ENCODE peak calls at places on chromosomes 7 and 10, in nine cellular contexts. E is Peyer's patch, J is A549, B is stomach, C is uterus, W is testis, Y is K562, Z is sigmoid colon, L is adrenal gland. M is an unnamed sample.

GRCh38 chr10:29649561-29650551 is 15.1 kb upstream of the SVIL start:
- DNase-seq in J (no peak), C (no peak), Z (no peak), W (no peak), E (no peak), B (no peak), L (no peak), Y (no peak), M (no peak)

GRCh38 chr10:28838908-28839307 is 161.6 kb downstream of the BAMBI start:
- DNase-seq in E (no peak), Y (no peak), B (peak; percentile 37), C (no peak), W (no peak), L (peak; percentile 38), Z (no peak), J (no peak), M (no peak)

GRCh38 chr7:127578036-127578684 is 7.2 kb downstream of the GCC1 start:
- DNase-seq in B (no peak), L (no peak), W (no peak), E (no peak), J (no peak), Y (no peak), Z (no peak), C (peak; percentile 34), M (no peak)

GRCh38 chr7:79923953-79924352 is 210.7 kb upstream of the GNAI1 start:
- DNase-seq in Y (no peak), J (no peak), B (no peak), L (no peak), Z (no peak), E (no peak), W (no peak), C (no peak), M (no peak)

GRCh38 chr7:117122536-117122935 is 169.2 kb downstream of the ST7 start:
- DNase-seq in B (no peak), J (no peak), Z (no peak), W (no peak), Y (no peak), C (no peak), E (no peak), L (no peak), M (no peak)

GRCh38 chr10:43671659-43672555 is 23.2 kb upstream of the ZNF32 start:
- DNase-seq in L (peak; percentile 61), Y (peak; percentile 82), C (peak; percentile 47), E (no peak), B (peak; percentile 60), J (peak; percentile 80), W (peak; percentile 75), Z (peak; percentile 77), M (peak; percentile 87)

GRCh38 chr7:128032605-128033235 is 1.5 kb upstream of the LRRC4 start:
- DNase-seq in C (no peak), L (no peak), E (no peak), B (no peak), Z (peak; percentile 71), W (no peak), J (no peak), Y (no peak), M (no peak)

GRCh38 chr10:16788125-16788524 is 29.1 kb downstream of the RSU1 start:
- DNase-seq in J (no peak), Z (no peak), Y (no peak), W (no peak), B (no peak), E (no peak), C (no peak), L (no peak), M (no peak)

GRCh38 chr10:36574212-36574611 is 551.2 kb upstream of the ANKRD30A start:
- DNase-seq in C (no peak), Y (no peak), B (no peak), E (no peak), W (no peak), J (no peak), Z (no peak), L (no peak), M (no peak)

GRCh38 chr10:35501923-35502322 is 103.2 kb upstream of the GJD4 start:
- DNase-seq in J (no peak), W (no peak), E (no peak), B (no peak), L (no peak), Y (no peak), Z (no peak), C (no peak), M (no peak)

GRCh38 chr7:137395425-137395824 is 51.9 kb upstream of the PTN start:
- DNase-seq in L (peak; percentile 13), W (no peak), B (no peak), J (no peak), Y (no peak), Z (peak; percentile 69), E (no peak), C (no peak), M (no peak)

GRCh38 chr10:61775111-61775510 is 112.4 kb downstream of the CABCOCO1 start:
- DNase-seq in W (no peak), C (no peak), Z (no peak), E (no peak), Y (no peak), J (no peak), B (no peak), L (no peak), M (no peak)

GRCh38 chr10:99172130-99172738 is 63.4 kb downstream of the HPSE2 start:
- DNase-seq in W (peak; percentile 61), E (no peak), B (no peak), J (peak; percentile 49), Z (no peak), C (no peak), Y (peak; percentile 25), L (peak; percentile 30), M (peak; percentile 8)

DNA sequence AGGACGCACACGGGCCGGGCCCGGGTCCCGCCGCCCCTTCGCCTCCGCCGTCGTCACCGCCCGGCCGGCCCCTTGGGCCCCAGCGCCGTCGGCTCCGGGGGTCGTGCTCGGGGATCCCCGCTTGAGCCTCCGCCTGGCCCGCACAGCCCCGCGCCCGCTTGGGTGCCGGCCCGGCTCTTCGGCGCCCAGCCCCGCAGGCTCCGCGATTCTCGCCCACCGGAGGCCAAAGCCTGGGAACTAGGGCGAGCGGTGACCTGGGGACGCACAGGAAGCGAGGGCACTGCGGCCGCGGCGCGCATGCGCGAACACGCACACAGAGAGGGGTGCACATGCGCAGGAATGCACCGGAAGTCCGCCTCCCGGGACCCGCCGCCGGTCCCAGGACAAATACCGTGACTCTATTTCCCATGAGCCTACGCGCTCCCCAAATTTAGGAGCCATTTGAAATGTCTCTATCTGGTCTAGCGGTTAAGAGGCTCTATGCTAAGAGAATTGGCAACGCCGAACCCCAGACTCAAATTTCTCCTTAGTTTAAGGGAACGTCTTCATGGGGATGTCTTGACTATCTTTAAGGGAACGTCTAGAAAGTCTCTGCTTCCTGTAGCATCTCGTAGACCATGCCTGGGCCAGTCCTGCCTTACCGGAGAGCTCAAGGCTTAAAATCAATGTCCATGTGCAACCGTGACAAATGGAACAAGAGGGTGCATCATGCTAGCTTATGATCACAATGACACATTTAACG is at the start of gene ZNF12:
- DNase-seq in J (peak; percentile 96), W (peak; percentile 96), Y (peak; percentile 97), C (peak; percentile 97), Z (peak; percentile 99), L (peak; percentile 97), B (peak; percentile 98), E (peak; percentile 94), M (peak; percentile 99)
- TF ChIP-seq POLR2A in J (peak; percentile 75), W (no peak), Y (peak; percentile 72), C (peak; percentile 73), Z (peak; percentile 38), L (peak; percentile 77), B (no peak), E (peak; percentile 62), M (peak; percentile 93)

GRCh38 chr7:43584200-43584586 is 1.3 kb downstream of the STK17A start:
- DNase-seq in Y (no peak), Z (no peak), L (peak; percentile 58), J (no peak), E (no peak), B (no peak), W (no peak), C (no peak), M (no peak)

GRCh38 chr7:43586251-43586900 is 3.5 kb downstream of the STK17A start:
- DNase-seq in E (no peak), W (no peak), L (no peak), Z (no peak), C (no peak), B (no peak), Y (no peak), J (no peak), M (no peak)

GRCh38 chr7:43585521-43585920 is 2.6 kb downstream of the STK17A start:
- DNase-seq in W (no peak), L (no peak), Z (no peak), C (no peak), E (no peak), J (no peak), Y (no peak), B (no peak), M (no peak)

GRCh38 chr7:43583424-43584199 is 704 bp downstream of the STK17A start:
- DNase-seq in E (peak; percentile 59), B (peak; percentile 79), Z (peak; percentile 84), L (peak; percentile 70), W (peak; percentile 78), C (peak; percentile 59), J (no peak), Y (peak; percentile 50), M (peak; percentile 56)

DNA sequence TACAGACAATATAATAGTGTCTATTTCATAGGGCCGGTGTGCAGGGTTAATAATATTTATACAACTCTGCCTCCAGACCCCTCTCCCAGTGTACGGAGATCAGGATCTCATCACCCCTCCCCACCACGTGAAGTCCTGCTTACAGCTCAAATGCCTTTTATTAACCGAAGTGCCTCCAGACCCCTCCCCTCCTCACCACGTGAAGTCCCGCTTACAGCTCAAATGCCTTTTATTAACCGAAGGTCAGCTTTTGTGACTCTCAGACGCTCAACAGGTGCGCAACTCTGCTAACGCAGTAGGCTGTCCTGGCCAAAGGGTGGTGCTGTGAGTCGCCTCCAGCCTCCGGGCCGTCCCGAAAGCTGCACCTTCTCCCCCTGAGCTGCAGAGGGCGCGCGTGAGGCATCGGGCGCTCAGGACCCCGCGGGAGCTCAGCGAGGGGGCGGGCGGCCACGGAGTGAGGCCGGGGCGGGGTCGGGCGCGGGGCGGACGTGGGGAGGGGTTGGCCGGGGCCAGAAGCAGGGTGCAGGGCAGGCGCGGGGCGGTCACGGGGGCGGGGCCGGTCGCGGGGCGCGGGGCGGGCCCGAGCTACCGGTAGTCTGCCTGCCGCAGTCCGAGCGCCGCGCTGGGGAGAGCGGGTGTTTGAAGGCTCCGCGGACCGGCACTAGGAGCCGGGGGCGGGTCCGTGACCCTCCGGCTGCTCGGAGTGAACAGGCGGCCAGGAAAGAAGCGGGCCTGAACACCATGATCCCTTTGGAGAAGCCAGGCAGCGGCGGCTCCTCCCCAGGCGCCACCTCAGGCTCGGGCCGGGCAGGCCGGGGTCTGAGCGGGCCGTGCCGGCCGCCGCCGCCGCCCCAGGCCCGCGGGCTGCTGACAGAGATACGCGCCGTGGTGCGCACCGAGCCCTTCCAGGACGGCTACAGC is at the start of gene STK17A:
- DNase-seq in J (peak; percentile 75), Z (peak; percentile 96), Y (peak; percentile 96), W (peak; percentile 93), B (peak; percentile 95), L (peak; percentile 89), E (peak; percentile 91), C (peak; percentile 93), M (peak; percentile 94)
- TF ChIP-seq POLR2A in J (peak; percentile 97), Z (peak; percentile 33), Y (peak; percentile 86), W (peak; percentile 32), B (no peak), L (peak; percentile 86), E (peak; percentile 85), C (peak; percentile 76), M (peak; percentile 98)

GRCh38 chr10:6116806-6117205 is 28.0 kb downstream of the RBM17 start:
- DNase-seq in B (no peak), E (no peak), C (no peak), L (no peak), W (no peak), J (no peak), Y (no peak), Z (no peak), M (no peak)
- TF ChIP-seq POLR2A in B (no peak), E (no peak), C (no peak), L (no peak), W (no peak), J (no peak), Y (no peak), Z (no peak), M (no peak)

GRCh38 chr7:1533569-1534329 is 3.2 kb downstream of the MAFK start:
- DNase-seq in B (peak; percentile 67), J (peak; percentile 84), E (peak; percentile 33), Z (peak; percentile 80), Y (peak; percentile 84), C (peak; percentile 41), L (peak; percentile 94), W (no peak), M (peak; percentile 100)
- TF ChIP-seq POLR2A in B (no peak), J (no peak), E (no peak), Z (no peak), Y (no peak), C (no peak), L (peak; percentile 93), W (no peak), M (peak; percentile 41)